ENCODE peak calls at places on chromosomes 16 and 17, in nine cellular contexts. J is endothelial cell; K is activated T-helper 1 cell treated with anti-CD3 and anti-CD28 coated beads, Interleukin-2, amount 50 U/mL, for 16 hours; V is breast epithelium; X is NCI-H2171; Q is H54; U is activated naive CD8-positive, alpha-beta T cell treated with anti-CD3 and anti-CD28 coated beads, Interleukin-2, amount 50 U/mL, for 24 hours; W is RWPE1; D is stimulated activated CD8-positive, alpha-beta memory T cell treated with anti-CD3 and anti-CD28 coated beads, Interleukin-4, amount 100 ng/mL, for 1 hour. A is an unnamed sample.

GRCh38 chr16:15897834-15898254 is 9.4 kb upstream of the CEP20 start:
- DNase-seq in J (no peak), K (no peak), V (no peak), X (no peak), Q (no peak), U (peak), W (no peak), D (no peak), A (no peak)

GRCh38 chr17:82110298-82110697 is 12.3 kb upstream of the FASN start:
- DNase-seq in J (no peak), K (no peak), V (no peak), X (no peak), Q (no peak), U (no peak), W (peak), D (no peak), A (no peak)

GRCh38 chr16:79628501-79628975 is 28.0 kb upstream of the MAF start:
- DNase-seq in J (no peak), K (no peak), V (no peak), X (no peak), Q (no peak), U (peak), W (peak), D (no peak), A (no peak)

GRCh38 chr17:82678265-82678891 is 20.1 kb downstream of the RAB40B start:
- DNase-seq in J (no peak), K (no peak), V (no peak), X (no peak), Q (no peak), U (no peak), W (no peak), D (no peak), A (no peak)

GRCh38 chr17:16215965-16216316 is 607 bp upstream of the NCOR1 start:
- DNase-seq in J (no peak), K (no peak), V (no peak), X (no peak), Q (no peak), U (no peak), W (no peak), D (no peak), A (no peak)

GRCh38 chr17:3986939-3987335 is 22.7 kb upstream of the ATP2A3 start:
- DNase-seq in J (no peak), K (no peak), V (no peak), X (no peak), Q (no peak), U (no peak), W (no peak), D (no peak), A (no peak)

GRCh38 chr17:1294157-1294717 is 14.8 kb downstream of the TRARG1 start:
- DNase-seq in J (no peak), K (peak), V (no peak), X (no peak), Q (no peak), U (peak), W (no peak), D (peak), A (no peak)

GRCh38 chr17:56737741-56738161 is 96.0 kb downstream of the C17orf67 start:
- DNase-seq in J (no peak), K (no peak), V (peak), X (no peak), Q (peak), U (no peak), W (no peak), D (no peak), A (no peak)

GRCh38 chr17:42422958-42423712 is at the start of gene CAVIN1:
- DNase-seq in J (peak), K (no peak), V (peak), X (peak), Q (peak), U (peak), W (peak), D (no peak), A (no peak)

GRCh38 chr17:20095366-20096080 is 86.4 kb downstream of the SPECC1 start:
- DNase-seq in J (peak), K (no peak), V (peak), X (peak), Q (peak), U (no peak), W (peak), D (no peak), A (no peak)

GRCh38 chr17:54992797-54993639 is 24.5 kb downstream of the STXBP4 start:
- DNase-seq in J (no peak), K (no peak), V (no peak), X (peak), Q (peak), U (no peak), W (peak), D (no peak), A (no peak)

GRCh38 chr16:58000706-58001676 is at the start of gene USB1:
- DNase-seq in J (peak), K (peak), V (peak), X (peak), Q (peak), U (peak), W (peak), D (peak), A (no peak)

GRCh38 chr16:55503726-55504553 is 4.9 kb upstream of the LPCAT2 start:
- DNase-seq in J (no peak), K (no peak), V (no peak), X (no peak), Q (no peak), U (no peak), W (no peak), D (no peak), A (no peak)

GRCh38 chr16:2708955-2709587 is 11.0 kb downstream of the PRSS27 start:
- DNase-seq in J (no peak), K (no peak), V (no peak), X (no peak), Q (no peak), U (no peak), W (no peak), D (no peak), A (no peak)

GRCh38 chr17:50355336-50355700 is 9.4 kb downstream of the XYLT2 start:
- DNase-seq in J (no peak), K (no peak), V (no peak), X (no peak), Q (no peak), U (no peak), W (no peak), D (no peak), A (no peak)

GRCh38 chr17:78107457-78107856 is 21.1 kb downstream of the TMC6 start:
- DNase-seq in J (no peak), K (no peak), V (no peak), X (no peak), Q (no peak), U (no peak), W (no peak), D (no peak), A (no peak)

GRCh38 chr17:57370051-57370581 is 113.8 kb downstream of the MSI2 start:
- DNase-seq in J (no peak), K (no peak), V (no peak), X (no peak), Q (peak), U (no peak), W (peak), D (no peak), A (no peak)

GRCh38 chr16:63938661-63939060 is 1183.2 kb downstream of the CDH11 start:
- DNase-seq in J (no peak), K (no peak), V (no peak), X (no peak), Q (no peak), U (no peak), W (no peak), D (no peak), A (no peak)

GRCh38 chr16:9042943-9043680 is 48.3 kb upstream of the HAPSTR1 start:
- DNase-seq in J (no peak), K (no peak), V (no peak), X (peak), Q (no peak), U (no peak), W (no peak), D (no peak), A (no peak)

GRCh38 chr16:84116720-84117481 is at the start of gene MBTPS1:
- DNase-seq in J (peak), K (peak), V (peak), X (peak), Q (peak), U (peak), W (peak), D (peak), A (peak)

GRCh38 chr17:43673516-43674323 is 12.0 kb upstream of the MEOX1 start:
- DNase-seq in J (peak), K (peak), V (peak), X (no peak), Q (no peak), U (peak), W (peak), D (peak), A (no peak)

GRCh38 chr17:20266806-20267458 is 200.4 kb downstream of the LGALS9B start:
- DNase-seq in J (no peak), K (no peak), V (no peak), X (peak), Q (peak), U (no peak), W (peak), D (no peak), A (no peak)

GRCh38 chr17:16379654-16380053 is 1.2 kb upstream of the UBB start:
- DNase-seq in J (no peak), K (no peak), V (no peak), X (no peak), Q (no peak), U (no peak), W (no peak), D (no peak), A (no peak)

GRCh38 chr17:76968707-76969597 is 100.7 kb downstream of the MGAT5B start:
- DNase-seq in J (peak), K (peak), V (no peak), X (peak), Q (no peak), U (peak), W (peak), D (peak), A (no peak)

GRCh38 chr17:1143573-1143972 is 36.2 kb downstream of the ABR start:
- DNase-seq in J (no peak), K (no peak), V (no peak), X (peak), Q (no peak), U (no peak), W (no peak), D (no peak), A (no peak)

GRCh38 chr17:4599505-4600281 is 15.4 kb downstream of the SMTNL2 start:
- DNase-seq in J (peak), K (no peak), V (peak), X (peak), Q (no peak), U (no peak), W (no peak), D (no peak), A (no peak)

GRCh38 chr17:77281904-77282367 is 141.2 kb downstream of the SEC14L1 start:
- DNase-seq in J (no peak), K (no peak), V (no peak), X (no peak), Q (no peak), U (no peak), W (peak), D (no peak), A (no peak)

GRCh38 chr17:61157246-61157887 is 242.3 kb upstream of the TBX2 start:
- DNase-seq in J (no peak), K (no peak), V (no peak), X (no peak), Q (peak), U (no peak), W (no peak), D (no peak), A (no peak)

GRCh38 chr16:56774009-56774408 is 44.1 kb downstream of the NUP93 start:
- DNase-seq in J (no peak), K (no peak), V (no peak), X (no peak), Q (no peak), U (no peak), W (no peak), D (no peak), A (no peak)

GRCh38 chr16:86662195-86662594 is 83.8 kb downstream of the FOXL1 start:
- DNase-seq in J (no peak), K (no peak), V (no peak), X (no peak), Q (no peak), U (no peak), W (no peak), D (no peak), A (no peak)

GRCh38 chr17:77258638-77259037 is 117.9 kb downstream of the SEC14L1 start:
- DNase-seq in J (no peak), K (no peak), V (no peak), X (no peak), Q (no peak), U (no peak), W (no peak), D (no peak), A (no peak)

GRCh38 chr17:73099504-73099903 is 7.0 kb upstream of the SLC39A11 start:
- DNase-seq in J (no peak), K (no peak), V (no peak), X (no peak), Q (no peak), U (no peak), W (no peak), D (no peak), A (no peak)

GRCh38 chr17:65656390-65657250 is 95.2 kb upstream of the AXIN2 start:
- DNase-seq in J (no peak), K (no peak), V (no peak), X (no peak), Q (no peak), U (peak), W (no peak), D (no peak), A (no peak)

GRCh38 chr16:70638814-70639792 is 7.3 kb upstream of the IL34 start:
- DNase-seq in J (no peak), K (no peak), V (no peak), X (no peak), Q (no peak), U (no peak), W (no peak), D (no peak), A (no peak)

A was measured in SIG-M5.